ENCODE peak calls at places on chromosome 6, in four cellular contexts. V, A, M and I are unnamed samples.
A peak's percentile ranks its signal among the peaks of the same experiment; 100 is the strongest.

GRCh38 chr6:146650799-146651481 is 52.2 kb downstream of the ADGB start:
- DNase-seq in A (no peak), M (no peak), V (no peak), I (no peak)

GRCh38 chr6:11771473-11772048 is 7.0 kb downstream of the ADTRP start:
- DNase-seq in M (no peak), A (no peak), V (no peak), I (no peak)

GRCh38 chr6:36803908-36804307 is 35.3 kb downstream of the CPNE5 start:
- DNase-seq in V (no peak), A (no peak), M (no peak), I (no peak)

GRCh38 chr6:6007311-6008113 is 787 bp upstream of the NRN1 start:
- DNase-seq in M (no peak), V (no peak), A (peak; percentile 20), I (peak; percentile 39)

GRCh38 chr6:109714156-109714555 is 23.1 kb downstream of the FIG4 start:
- DNase-seq in V (no peak), M (no peak), A (no peak), I (no peak)

GRCh38 chr6:31922942-31923341 is 4.6 kb upstream of the C2 start:
- DNase-seq in M (no peak), A (no peak), V (no peak), I (no peak)

GRCh38 chr6:6826961-6827360 is 238.4 kb downstream of the LY86 start:
- DNase-seq in M (no peak), A (no peak), V (no peak), I (no peak)

GRCh38 chr6:39170860-39171259 is 55.9 kb upstream of the SAYSD1 start:
- DNase-seq in V (no peak), A (no peak), M (no peak), I (no peak)

GRCh38 chr6:5333653-5334052 is 72.3 kb downstream of the FARS2 start:
- DNase-seq in V (no peak), M (no peak), A (no peak), I (no peak)

GRCh38 chr6:108689279-108690161 is 128.8 kb downstream of the FOXO3 start:
- DNase-seq in A (no peak), M (peak; percentile 90), V (peak; percentile 94), I (no peak)

GRCh38 chr6:151209071-151209831 is 30.5 kb upstream of the AKAP12 start:
- DNase-seq in M (no peak), V (no peak), A (no peak), I (no peak)

GRCh38 chr6:17197607-17198006 is 83.6 kb upstream of the RBM24 start:
- DNase-seq in A (no peak), V (no peak), M (no peak), I (no peak)

GRCh38 chr6:79170915-79171314 is 63.6 kb downstream of the HMGN3 start:
- DNase-seq in M (no peak), A (no peak), V (no peak), I (no peak)

GRCh38 chr6:37279366-37280134 is 21.6 kb upstream of the TMEM217 start:
- DNase-seq in A (no peak), V (peak; percentile 86), M (no peak), I (no peak)

GRCh38 chr6:153140299-153140698 is 9.2 kb upstream of the RGS17 start:
- DNase-seq in M (no peak), A (no peak), V (no peak), I (no peak)

GRCh38 chr6:6758546-6758914 is 170.0 kb downstream of the LY86 start:
- DNase-seq in V (no peak), M (no peak), A (no peak), I (no peak)

GRCh38 chr6:10414766-10415592 is at the start of gene TFAP2A:
- DNase-seq in M (no peak), A (no peak), V (no peak), I (no peak)

GRCh38 chr6:134826889-134827737 is 122.8 kb downstream of the ALDH8A1 start:
- DNase-seq in M (peak; percentile 81), A (no peak), V (peak; percentile 86), I (peak; percentile 64)

GRCh38 chr6:24766685-24767462 is 7.9 kb upstream of the GMNN start:
- DNase-seq in M (no peak), V (no peak), A (no peak), I (no peak)

GRCh38 chr6:32196682-32197616 is 4.5 kb upstream of the GPSM3 start:
- DNase-seq in V (no peak), M (no peak), A (no peak), I (peak; percentile 70)

GRCh38 chr6:170243791-170244291 is 47.0 kb downstream of the DLL1 start:
- DNase-seq in A (no peak), M (no peak), V (peak; percentile 22), I (no peak)

GRCh38 chr6:1787109-1787466 is 177.4 kb downstream of the FOXC1 start:
- DNase-seq in M (no peak), V (no peak), A (no peak), I (no peak)

GRCh38 chr6:1786455-1787108 is 176.9 kb downstream of the FOXC1 start:
- DNase-seq in M (no peak), V (no peak), A (no peak), I (no peak)

GRCh38 chr6:1790684-1791083 is 181.0 kb downstream of the FOXC1 start:
- DNase-seq in A (no peak), V (no peak), M (no peak), I (no peak)

GRCh38 chr6:1789092-1789491 is 179.4 kb downstream of the FOXC1 start:
- DNase-seq in A (no peak), M (no peak), V (no peak), I (no peak)

GRCh38 chr6:1787894-1788293 is 178.2 kb downstream of the FOXC1 start:
- DNase-seq in A (no peak), V (no peak), M (no peak), I (no peak)
- H3K36me3 ChIP-seq in A (no peaks in the 10 kb centered on the region), V (no peaks in the 10 kb centered on the region), M (no peaks in the 10 kb centered on the region), I (no peaks in the 10 kb centered on the region)

GRCh38 chr6:28824793-28825731 is 98.7 kb downstream of the TRIM27 start:
- DNase-seq in A (no peak), M (no peak), V (no peak), I (no peak)
- H3K4me3 ChIP-seq in A (peak overlapping the region; percentile 63), M (no peak overlapping the region), V (no peak overlapping the region), I (no peak overlapping the region)

GRCh38 chr6:139066080-139066479 is 37.5 kb downstream of the ABRACL start:
- DNase-seq in A (no peak), M (no peak), V (no peak), I (no peak)

GRCh38 chr6:139064981-139065665 is 36.6 kb downstream of the ABRACL start:
- DNase-seq in V (no peak), A (no peak), M (no peak), I (no peak)

GRCh38 chr6:139068846-139069245 is 40.3 kb downstream of the ABRACL start:
- DNase-seq in A (no peak), M (no peak), V (no peak), I (no peak)

GRCh38 chr6:139060332-139060731 is 31.8 kb downstream of the ABRACL start:
- DNase-seq in M (no peak), V (no peak), A (no peak), I (no peak)

DNA sequence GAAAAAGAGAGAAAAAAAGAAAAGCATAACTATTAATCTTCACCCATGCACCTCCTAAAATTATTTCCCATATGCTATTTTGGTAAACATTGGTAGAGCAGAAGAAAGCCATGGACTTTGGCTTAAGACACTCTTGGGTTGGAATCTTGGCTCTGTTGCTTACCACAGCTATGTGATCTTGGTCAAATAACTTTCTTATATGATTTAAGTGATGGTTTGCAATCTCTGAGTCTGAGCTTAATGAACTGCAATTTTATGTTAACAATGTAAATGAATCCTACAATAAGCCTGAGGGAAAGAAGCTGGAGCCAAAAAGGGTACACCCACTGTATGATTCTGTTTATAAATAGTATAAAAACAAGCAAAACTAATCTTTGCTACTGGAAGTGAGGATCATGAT is 34.4 kb downstream of the ABRACL start:
- DNase-seq in M (no peak), A (peak; percentile 30), V (no peak), I (no peak)
- H3K36me3 ChIP-seq in M (no peaks in the 10 kb centered on the region), A (no peaks in the 10 kb centered on the region), V (no peaks in the 10 kb centered on the region), I (no peaks in the 10 kb centered on the region)

GRCh38 chr6:30101423-30101938 is 11.4 kb downstream of the TRIM31 start:
- DNase-seq in M (no peak), V (no peak), A (no peak), I (peak; percentile 49)

GRCh38 chr6:30101939-30102700 is 10.8 kb downstream of the TRIM31 start:
- DNase-seq in V (peak; percentile 97), M (peak; percentile 96), A (no peak), I (peak; percentile 95)

GRCh38 chr6:30100585-30101422 is 12.1 kb downstream of the TRIM31 start:
- DNase-seq in V (peak; percentile 64), M (peak; percentile 70), A (no peak), I (peak; percentile 79)

GRCh38 chr6:30102701-30103629 is 9.9 kb downstream of the TRIM31 start:
- DNase-seq in M (peak; percentile 85), V (peak; percentile 84), A (peak; percentile 73), I (peak; percentile 97)

GRCh38 chr6:30103630-30104179 is 9.2 kb downstream of the TRIM31 start:
- DNase-seq in M (no peak), V (no peak), A (no peak), I (no peak)
- H3K4me3 ChIP-seq in M (peak overlapping the region; percentile 41), V (peak overlapping the region; percentile 47), A (peak overlapping the region; percentile 77), I (no peak overlapping the region)

GRCh38 chr6:90663873-90664272 is 77.0 kb upstream of the MAP3K7 start:
- DNase-seq in A (no peak), V (no peak), M (no peak), I (no peak)
- H3K36me3 ChIP-seq in A (no peaks in the 10 kb centered on the region), V (no peaks in the 10 kb centered on the region), M (no peaks in the 10 kb centered on the region), I (no peaks in the 10 kb centered on the region)

DNA sequence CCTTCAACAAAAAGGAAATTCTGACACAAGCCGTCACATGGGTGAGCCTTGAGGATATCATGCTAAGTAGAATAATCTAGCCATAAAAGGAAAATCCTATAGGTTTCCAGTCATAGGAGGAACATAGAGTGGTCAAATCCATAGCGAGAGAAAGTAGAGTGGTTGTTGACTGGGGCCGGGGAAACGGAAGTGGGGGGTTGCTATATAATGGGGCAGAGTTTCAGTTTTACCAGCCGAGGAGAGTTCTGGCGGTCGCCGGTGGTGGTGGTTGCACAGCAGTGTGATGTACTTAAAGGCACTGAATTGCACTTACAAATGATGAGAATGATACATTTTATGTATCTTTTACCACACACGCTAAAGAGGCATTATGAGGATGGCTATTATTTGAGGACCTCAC is 4.9 kb downstream of the GPR31 start:
- DNase-seq in M (no peak), A (no peak), V (no peak), I (no peak)
- H3K4me3 ChIP-seq in M (peak overlapping the region; percentile 3), A (no peak overlapping the region), V (no peak overlapping the region), I (no peak overlapping the region)

GRCh38 chr6:44396968-44397367 is 9.5 kb downstream of the CDC5L start:
- DNase-seq in V (peak; percentile 73), M (no peak), A (no peak), I (no peak)
- H3K36me3 ChIP-seq in V (peaks cover 61% of the 10 kb centered on the region), M (peaks cover 26% of the 10 kb centered on the region), A (peaks cover 89% of the 10 kb centered on the region), I (peaks cover 11% of the 10 kb centered on the region)